ENCODE peak calls at places on chromosome 15, in four cellular contexts. G is cardiac fibroblast, Q is RWPE2, C is IMR-90. F is an unnamed sample.
A peak's percentile ranks its signal among the peaks of the same experiment; 100 is the strongest.

GRCh38 chr15:63583027-63583426 is 14.2 kb upstream of the FBXL22 start:
- DNase-seq in G (peak; percentile 30), Q (no peak), C (peak; percentile 92), F (peak; percentile 23)

GRCh38 chr15:70829366-70830166 is 24.4 kb downstream of the LARP6 start:
- DNase-seq in C (peak; percentile 22), G (no peak), Q (no peak), F (no peak)

GRCh38 chr15:71443538-71443937 is 328.3 kb downstream of the THSD4 start:
- DNase-seq in G (peak; percentile 63), Q (peak; percentile 59), C (peak; percentile 51), F (peak; percentile 67)

GRCh38 chr15:88653200-88654064 is 14.6 kb downstream of the ISG20 start:
- DNase-seq in G (no peak), Q (peak; percentile 76), C (no peak), F (no peak)

GRCh38 chr15:41796457-41796856 is 22.2 kb downstream of the MAPKBP1 start:
- DNase-seq in C (peak; percentile 68), Q (no peak), G (peak; percentile 83), F (peak; percentile 89)

GRCh38 chr15:82093774-82094211 is 48.0 kb upstream of the MEX3B start:
- DNase-seq in G (peak; percentile 88), C (peak; percentile 97), Q (peak; percentile 92), F (peak; percentile 86)

GRCh38 chr15:58546066-58546591 is 114.3 kb downstream of the LIPC start:
- DNase-seq in Q (no peak), C (no peak), G (peak; percentile 27), F (peak; percentile 60)

GRCh38 chr15:47885921-47886320 is 168.6 kb downstream of the SEMA6D start:
- DNase-seq in C (peak; percentile 28), Q (no peak), G (peak; percentile 6), F (peak; percentile 40)

GRCh38 chr15:33720952-33721351 is 247.3 kb upstream of the CHRM5 start:
- DNase-seq in C (peak; percentile 84), G (peak; percentile 58), Q (no peak), F (peak; percentile 51)

GRCh38 chr15:100707229-100707628 is 104.8 kb downstream of the ASB7 start:
- DNase-seq in G (no peak), Q (no peak), C (no peak), F (no peak)

DNA sequence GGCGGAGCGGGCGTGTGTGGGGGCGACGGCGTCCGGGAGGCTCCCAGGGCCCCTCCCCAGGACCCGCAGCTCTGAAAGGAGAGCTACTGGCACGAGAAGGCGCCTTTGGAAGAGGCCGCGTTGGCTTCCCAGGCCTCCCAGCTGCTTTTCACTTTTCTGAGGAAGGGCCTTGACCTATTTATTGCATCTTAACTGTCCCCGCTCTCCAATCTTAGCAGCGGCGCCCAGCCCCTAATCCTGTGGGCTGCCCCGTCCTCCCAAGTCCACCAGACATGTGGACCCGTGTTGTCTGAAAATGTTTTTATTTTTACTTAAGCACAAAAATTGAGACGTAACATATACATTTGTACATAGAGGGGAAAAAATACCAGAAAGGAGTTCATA is 481 bp upstream of the ULK3 start:
- DNase-seq in Q (no peak), G (no peak), C (no peak), F (no peak)
- TF ChIP-seq CTCF in Q (no peak), G (no peak), C (no peak), F (no peak)

GRCh38 chr15:84142888-84143337 is 92.7 kb upstream of the GOLGA6L4 start:
- DNase-seq in G (peak; percentile 87), C (peak; percentile 70), Q (peak; percentile 73), F (peak; percentile 73)
- H3K4me3 ChIP-seq in G (no peak overlapping the region), C (no peak overlapping the region), Q (no peak overlapping the region), F (no peak overlapping the region)

GRCh38 chr15:75815811-75816719 is 27.2 kb upstream of the UBE2Q2 start:
- DNase-seq in Q (no peak), G (peak; percentile 18), C (no peak), F (peak; percentile 64)

GRCh38 chr15:75820206-75820605 is 23.0 kb upstream of the UBE2Q2 start:
- DNase-seq in Q (no peak), C (no peak), G (no peak), F (no peak)

GRCh38 chr15:75814794-75815193 is 28.5 kb upstream of the UBE2Q2 start:
- DNase-seq in C (no peak), G (no peak), Q (no peak), F (no peak)

GRCh38 chr15:75821946-75822345 is 21.3 kb upstream of the UBE2Q2 start:
- DNase-seq in C (no peak), G (no peak), Q (no peak), F (no peak)

GRCh38 chr15:75817151-75817935 is 25.9 kb upstream of the UBE2Q2 start:
- DNase-seq in G (peak; percentile 50), C (no peak), Q (no peak), F (peak; percentile 28)
- TF ChIP-seq CTCF in G (no peak), C (no peak), Q (no peak), F (no peak)

GRCh38 chr15:51198701-51199253 is 104.1 kb upstream of the TNFAIP8L3 start:
- DNase-seq in C (no peak), Q (no peak), G (no peak), F (no peak)
- H3K4me3 ChIP-seq in C (no peak overlapping the region), Q (no peak overlapping the region), G (no peak overlapping the region), F (no peak overlapping the region)

F was measured in fibroblast of villous mesenchyme.